ENCODE peak calls at places on chromosome 22, in six cellular contexts. D, Q, U, S, C and E are unnamed samples. For H3K4me1, the result is how much of the 10 kb centered on the place peaks cover.

GRCh38 chr22:19875531-19876313 is 21.0 kb upstream of the GNB1L start:
- DNase-seq in D (peak), Q (no peak), U (no peak), S (no peak), C (no peak), E (peak)

GRCh38 chr22:19808873-19809478 is 45.7 kb downstream of the GNB1L start:
- DNase-seq in D (no peak), Q (no peak), U (peak), S (no peak), C (no peak), E (no peak)

GRCh38 chr22:27919943-27920755 is 1.1 kb upstream of the PITPNB start:
- DNase-seq in D (no peak), Q (peak), U (peak), S (peak), C (peak), E (no peak)

GRCh38 chr22:48210812-48211211 is 1448.4 kb downstream of the TBC1D22A start:
- DNase-seq in D (no peak), Q (no peak), U (no peak), S (no peak), C (no peak), E (no peak)

GRCh38 chr22:19464975-19465374 is 14.0 kb downstream of the UFD1 start:
- DNase-seq in D (no peak), Q (no peak), U (no peak), S (no peak), C (no peak), E (no peak)

GRCh38 chr22:38108561-38109319 is 1.7 kb downstream of the BAIAP2L2 start:
- DNase-seq in D (peak), Q (no peak), U (no peak), S (no peak), C (no peak), E (peak)

GRCh38 chr22:29133603-29134133 is 60.8 kb downstream of the KREMEN1 start:
- DNase-seq in D (no peak), Q (no peak), U (no peak), S (no peak), C (no peak), E (no peak)

GRCh38 chr22:19970479-19971275 is 29.1 kb upstream of the TXNRD2 start:
- DNase-seq in D (peak), Q (peak), U (peak), S (peak), C (peak), E (peak)

GRCh38 chr22:24191381-24191841 is 10.1 kb downstream of the SUSD2 start:
- DNase-seq in D (peak), Q (no peak), U (no peak), S (no peak), C (no peak), E (no peak)

GRCh38 chr22:28142361-28142801 is 223.3 kb upstream of the PITPNB start:
- DNase-seq in D (no peak), Q (no peak), U (no peak), S (peak), C (peak), E (no peak)

GRCh38 chr22:17842386-17842785 is 68.1 kb upstream of the BID start:
- DNase-seq in D (no peak), Q (no peak), U (peak), S (no peak), C (no peak), E (no peak)

GRCh38 chr22:47495102-47495501 is 732.7 kb downstream of the TBC1D22A start:
- DNase-seq in D (no peak), Q (no peak), U (no peak), S (no peak), C (no peak), E (no peak)

GRCh38 chr22:19524170-19525115 is at the start of gene CLDN5:
- DNase-seq in D (peak), Q (peak), U (peak), S (no peak), C (peak), E (no peak)

GRCh38 chr22:47613606-47614350 is 851.3 kb downstream of the TBC1D22A start:
- DNase-seq in D (no peak), Q (no peak), U (no peak), S (no peak), C (no peak), E (no peak)

GRCh38 chr22:19800761-19801244 is 40.2 kb downstream of the TBX1 start:
- DNase-seq in D (peak), Q (peak), U (no peak), S (no peak), C (no peak), E (no peak)

GRCh38 chr22:47340851-47341436 is 578.5 kb downstream of the TBC1D22A start:
- DNase-seq in D (no peak), Q (no peak), U (no peak), S (peak), C (no peak), E (no peak)

GRCh38 chr22:24417901-24418641 is 9.3 kb upstream of the ADORA2A start:
- DNase-seq in D (peak), Q (no peak), U (no peak), S (no peak), C (no peak), E (peak)

GRCh38 chr22:37563153-37564081 is 3.1 kb downstream of the CDC42EP1 start:
- DNase-seq in D (no peak), Q (no peak), U (peak), S (peak), C (peak), E (peak)

GRCh38 chr22:21026783-21027692 is 5.3 kb downstream of the SLC7A4 start:
- DNase-seq in D (no peak), Q (no peak), U (no peak), S (no peak), C (peak), E (no peak)

GRCh38 chr22:23120415-23120899 is 21.3 kb downstream of the RSPH14 start:
- DNase-seq in D (no peak), Q (no peak), U (no peak), S (no peak), C (no peak), E (no peak)

GRCh38 chr22:23122216-23122957 is 19.4 kb downstream of the RSPH14 start:
- DNase-seq in D (no peak), Q (no peak), U (no peak), S (no peak), C (no peak), E (no peak)

GRCh38 chr22:23122992-23123803 is 18.6 kb downstream of the RSPH14 start:
- DNase-seq in D (no peak), Q (no peak), U (no peak), S (no peak), C (no peak), E (no peak)

GRCh38 chr22:23119492-23120414 is 22.0 kb downstream of the RSPH14 start:
- DNase-seq in D (no peak), Q (no peak), U (no peak), S (no peak), C (no peak), E (no peak)

GRCh38 chr22:23121026-23121823 is 20.6 kb downstream of the RSPH14 start:
- DNase-seq in D (no peak), Q (no peak), U (no peak), S (no peak), C (no peak), E (no peak)
- H3K4me1 ChIP-seq in D (under half), Q (under half), U (under half), S (under half), C (under half), E (under half)

GRCh38 chr22:42939941-42940653 is 74.9 kb downstream of the PACSIN2 start:
- DNase-seq in D (no peak), Q (no peak), U (no peak), S (peak), C (peak), E (peak)

GRCh38 chr22:42937164-42937854 is 77.6 kb downstream of the PACSIN2 start:
- DNase-seq in D (no peak), Q (no peak), U (no peak), S (peak), C (peak), E (peak)

GRCh38 chr22:42939451-42939881 is 75.5 kb downstream of the PACSIN2 start:
- DNase-seq in D (no peak), Q (no peak), U (no peak), S (peak), C (no peak), E (no peak)

GRCh38 chr22:42938449-42938848 is 76.5 kb downstream of the PACSIN2 start:
- DNase-seq in D (no peak), Q (no peak), U (no peak), S (no peak), C (no peak), E (no peak)

DNA sequence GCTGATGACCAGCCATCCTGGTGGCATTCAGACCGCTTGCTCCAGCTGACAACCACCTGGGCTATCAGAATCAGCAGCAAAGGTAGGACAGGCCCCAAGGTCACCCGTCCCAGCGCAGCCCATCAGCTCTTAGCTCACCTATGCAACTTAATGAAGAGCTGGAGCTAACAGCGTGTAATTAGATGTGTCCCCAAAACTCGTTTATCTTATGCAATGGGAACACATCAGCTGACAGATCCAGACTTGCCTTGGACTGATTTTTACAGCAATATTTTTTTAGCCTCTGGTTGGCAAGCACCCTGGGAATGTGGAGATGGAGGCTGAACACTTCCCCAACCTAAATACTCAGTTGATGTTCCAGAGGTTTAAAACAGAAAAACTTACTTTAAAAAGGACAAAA is 76.0 kb downstream of the PACSIN2 start:
- DNase-seq in D (no peak), Q (no peak), U (no peak), S (no peak), C (no peak), E (peak)
- H3K4me1 ChIP-seq in D (half or more), Q (under half), U (half or more), S (half or more), C (under half), E (under half)

DNA sequence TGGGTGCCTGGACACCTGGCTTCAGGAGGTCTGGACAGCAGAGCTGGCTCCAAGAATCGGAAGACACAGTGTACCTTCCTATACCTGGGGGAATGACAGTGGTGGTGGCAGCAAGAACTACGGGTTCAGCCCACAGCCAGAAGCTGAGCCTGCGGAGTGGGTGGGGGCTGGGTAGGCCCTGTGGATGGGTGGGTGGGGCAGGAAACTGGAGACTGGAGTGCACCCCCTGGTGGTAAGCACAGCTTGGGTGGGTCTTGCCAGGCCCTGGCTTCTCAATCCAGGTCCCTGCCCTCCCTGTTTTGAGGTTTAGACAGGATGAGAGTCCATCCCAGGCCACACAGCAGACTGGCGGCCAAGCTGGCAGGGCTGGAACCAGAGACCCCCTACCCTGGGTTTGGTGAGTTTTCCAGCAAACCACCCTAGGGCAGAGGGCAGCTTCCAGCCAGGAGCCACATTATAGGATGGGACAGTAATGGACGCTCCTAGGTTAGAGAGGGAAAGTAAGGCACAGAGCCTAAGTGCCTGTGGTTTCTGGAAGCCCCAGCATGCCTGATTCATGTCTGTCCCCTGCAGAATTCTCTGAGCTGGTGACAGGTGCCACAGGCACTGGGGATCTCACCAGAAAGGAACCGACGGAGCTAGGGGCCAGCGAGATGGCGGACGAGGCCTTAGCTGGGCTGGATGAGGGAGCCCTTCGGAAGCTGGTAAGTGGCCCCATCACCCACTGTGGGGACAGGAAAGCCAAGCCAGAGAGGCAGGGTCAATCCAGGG is 1.7 kb downstream of the SMTN start:
- DNase-seq in D (no peak), Q (peak), U (peak), S (peak), C (peak), E (peak)
- H3K4me1 ChIP-seq in D (under half), Q (under half), U (half or more), S (under half), C (under half), E (under half)

DNA sequence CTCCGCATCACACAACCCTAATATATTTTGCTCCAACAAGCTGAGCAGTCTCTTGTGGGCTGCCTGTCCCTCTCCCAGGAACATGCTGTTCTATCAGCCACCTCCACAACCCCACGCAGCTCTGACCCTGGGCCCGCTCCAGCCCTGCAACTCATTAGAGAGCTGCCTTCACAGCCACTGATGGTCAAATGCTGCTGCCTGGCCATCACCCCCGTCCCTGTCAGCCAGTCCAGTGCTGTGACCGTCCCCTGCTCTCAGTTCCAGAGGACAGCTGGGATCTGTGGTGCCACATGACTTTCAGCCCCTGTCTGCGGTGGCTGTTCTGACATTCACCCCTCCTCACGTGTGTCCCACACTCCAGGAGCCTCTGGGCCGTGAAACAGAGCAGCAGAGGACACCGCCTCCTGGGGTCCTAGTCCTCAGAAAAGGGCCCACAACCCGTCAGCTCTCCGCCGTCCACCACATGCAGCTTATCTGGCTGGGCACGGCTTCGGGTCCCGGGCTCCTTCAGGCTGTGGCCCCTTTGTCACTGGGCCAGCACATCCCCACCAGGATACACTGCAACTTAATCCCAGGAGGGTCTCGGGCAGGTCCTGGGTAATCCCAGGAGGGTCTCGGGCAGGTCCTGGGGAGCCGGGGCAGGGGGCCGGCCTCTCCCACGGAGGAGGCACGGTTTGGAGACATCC is 14.9 kb downstream of the CRELD2 start:
- DNase-seq in D (peak), Q (no peak), U (no peak), S (no peak), C (no peak), E (no peak)
- H3K4me1 ChIP-seq in D (half or more), Q (under half), U (half or more), S (under half), C (under half), E (under half)

DNA sequence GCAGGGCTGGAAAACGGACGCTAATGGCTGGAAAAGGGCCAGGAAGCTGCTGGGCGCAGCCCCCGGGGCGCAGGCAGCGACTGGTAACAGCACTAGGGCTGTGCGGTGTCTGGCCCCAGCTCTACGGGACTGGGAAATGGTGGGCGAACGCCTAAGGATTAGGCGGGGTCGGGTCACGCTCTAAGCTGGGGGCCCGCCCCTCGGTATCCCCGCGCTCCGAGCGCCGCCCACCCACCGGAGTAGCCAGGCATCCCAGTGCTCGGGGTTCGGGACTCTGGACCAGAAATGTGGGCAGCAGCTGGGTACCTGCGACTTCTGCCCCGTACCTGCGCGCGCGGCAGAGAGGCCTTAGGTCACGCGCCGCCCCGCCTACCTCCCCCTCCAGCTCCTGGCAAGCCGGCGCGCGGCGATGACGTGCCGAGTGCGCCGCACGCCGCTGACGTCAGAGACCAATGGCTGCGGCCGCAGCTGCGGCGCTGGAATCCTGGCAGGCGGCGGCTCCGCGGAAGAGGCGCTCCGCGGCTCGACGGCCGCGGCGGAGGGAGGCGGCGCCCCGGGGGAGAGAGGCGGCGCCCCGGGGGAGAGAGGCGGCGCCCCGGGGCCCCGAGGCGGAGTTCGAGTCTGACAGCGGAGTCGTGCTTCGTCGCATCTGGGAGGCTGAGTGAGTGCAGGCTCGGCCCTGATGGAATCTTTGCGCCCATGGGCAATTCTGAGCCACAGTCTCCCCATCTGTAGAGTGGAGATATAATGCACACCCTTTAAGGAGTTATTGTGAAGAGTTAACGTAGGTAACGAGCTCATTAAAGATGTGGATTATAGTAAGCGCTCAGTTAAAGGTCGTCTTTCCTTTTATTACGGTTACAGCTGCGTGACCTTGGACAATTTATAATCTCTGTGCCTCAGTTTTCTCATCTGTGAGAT is at the start of the genes HPS4 and SRRD:
- DNase-seq in D (peak), Q (peak), U (peak), S (peak), C (peak), E (peak)
- H3K4me1 ChIP-seq in D (under half), Q (under half), U (half or more), S (under half), C (under half), E (under half)

GRCh38 chr22:46047226-46047625 is 70.3 kb upstream of the WNT7B start:
- DNase-seq in D (no peak), Q (no peak), U (no peak), S (no peak), C (no peak), E (no peak)

GRCh38 chr22:46047841-46048595 is 71.1 kb upstream of the WNT7B start:
- DNase-seq in D (no peak), Q (no peak), U (no peak), S (no peak), C (no peak), E (peak)

GRCh38 chr22:46044718-46045458 is 67.9 kb upstream of the WNT7B start:
- DNase-seq in D (peak), Q (peak), U (no peak), S (no peak), C (no peak), E (peak)

GRCh38 chr22:46045459-46046298 is 68.7 kb upstream of the WNT7B start:
- DNase-seq in D (no peak), Q (no peak), U (no peak), S (no peak), C (no peak), E (peak)

DNA sequence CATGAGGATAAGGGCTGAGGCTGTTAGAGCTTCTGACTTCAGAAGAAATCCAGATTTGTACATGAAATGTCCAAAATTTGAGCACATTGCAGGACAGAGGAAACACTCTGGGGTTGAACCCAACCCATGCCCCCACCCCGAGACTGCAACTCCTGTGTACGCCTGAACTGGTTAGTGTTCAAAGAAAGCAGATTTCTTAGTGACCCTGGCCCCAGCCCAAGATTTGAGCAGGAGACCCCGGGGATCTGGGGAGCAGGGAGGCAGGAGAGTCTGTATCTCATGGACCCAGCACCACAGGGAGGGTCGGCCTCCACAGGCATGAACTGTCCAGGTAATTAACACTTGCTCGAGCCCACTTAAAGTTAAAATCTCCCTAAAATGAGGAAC is 69.3 kb upstream of the WNT7B start:
- DNase-seq in D (no peak), Q (no peak), U (no peak), S (no peak), C (no peak), E (peak)
- H3K4me1 ChIP-seq in D (half or more), Q (under half), U (half or more), S (under half), C (under half), E (under half)

GRCh38 chr22:36330127-36330526 is 57.6 kb downstream of the MYH9 start:
- DNase-seq in D (no peak), Q (no peak), U (no peak), S (no peak), C (no peak), E (no peak)

GRCh38 chr22:36332623-36333331 is 55.0 kb downstream of the MYH9 start:
- DNase-seq in D (no peak), Q (peak), U (no peak), S (peak), C (no peak), E (no peak)

GRCh38 chr22:36331912-36332622 is 55.7 kb downstream of the MYH9 start:
- DNase-seq in D (no peak), Q (no peak), U (peak), S (peak), C (peak), E (peak)

GRCh38 chr22:36330655-36331305 is 57.0 kb downstream of the MYH9 start:
- DNase-seq in D (no peak), Q (no peak), U (peak), S (peak), C (peak), E (peak)

GRCh38 chr22:36331306-36331911 is 56.4 kb downstream of the MYH9 start:
- DNase-seq in D (no peak), Q (peak), U (peak), S (peak), C (peak), E (peak)
- H3K4me1 ChIP-seq in D (half or more), Q (half or more), U (half or more), S (half or more), C (half or more), E (under half)